ENCODE peak calls at places on chromosomes 11 and 22, in five cellular contexts. Q is heart left ventricle, M is body of pancreas, J is RWPE2, L is nephron progenitor cell. O is an unnamed sample.

GRCh38 chr11:1236316-1237127 is 13.7 kb downstream of the MUC5B start:
- DNase-seq in Q (no peak), M (no peak), J (peak; percentile 57), L (peak; percentile 0), O (no peak)

GRCh38 chr11:114586797-114587196 is 8.8 kb downstream of the NXPE4 start:
- DNase-seq in Q (no peak), M (no peak), J (no peak), L (no peak), O (no peak)

GRCh38 chr11:67276821-67277230 is 10.6 kb downstream of the GRK2 start:
- DNase-seq in Q (peak; percentile 59), M (no peak), J (no peak), L (peak; percentile 38), O (peak; percentile 88)

GRCh38 chr11:110134120-110134519 is 40.9 kb downstream of the ZC3H12C start:
- DNase-seq in Q (no peak), M (no peak), J (no peak), L (no peak), O (peak; percentile 38)

GRCh38 chr11:38582151-38582550 is 1984.1 kb upstream of the RAG2 start:
- DNase-seq in Q (no peak), M (no peak), J (no peak), L (no peak), O (no peak)

GRCh38 chr11:3950996-3951662 is 95.7 kb downstream of the STIM1 start:
- DNase-seq in Q (no peak), M (no peak), J (no peak), L (no peak), O (no peak)

GRCh38 chr11:34827239-34827638 is 88.9 kb downstream of the APIP start:
- DNase-seq in Q (no peak), M (no peak), J (no peak), L (no peak), O (no peak)

GRCh38 chr11:64088159-64089026 is 52.7 kb downstream of the FLRT1 start:
- DNase-seq in Q (no peak), M (no peak), J (no peak), L (no peak), O (no peak)

GRCh38 chr11:104547996-104548661 is 350.1 kb downstream of the CASP12 start:
- DNase-seq in Q (no peak), M (no peak), J (no peak), L (no peak), O (no peak)

GRCh38 chr11:27535103-27535502 is 28.5 kb upstream of the LIN7C start:
- DNase-seq in Q (no peak), M (no peak), J (no peak), L (no peak), O (no peak)
- TF ChIP-seq CTCF in Q (no peak), M (no peak), J (no peak), L (no peak), O (no peak)

GRCh38 chr22:31153357-31153756 is 6.6 kb upstream of the RNF185 start:
- DNase-seq in Q (no peak), M (no peak), J (no peak), L (no peak), O (no peak)

GRCh38 chr22:31148516-31148915 is 8.2 kb upstream of the PLA2G3 start:
- DNase-seq in Q (no peak), M (no peak), J (no peak), L (no peak), O (no peak)

GRCh38 chr22:31148953-31149627 is 8.8 kb upstream of the PLA2G3 start:
- DNase-seq in Q (peak; percentile 74), M (peak; percentile 78), J (no peak), L (peak; percentile 61), O (peak; percentile 86)

GRCh38 chr22:31151872-31152271 is 8.1 kb upstream of the RNF185 start:
- DNase-seq in Q (no peak), M (no peak), J (no peak), L (no peak), O (no peak)

DNA sequence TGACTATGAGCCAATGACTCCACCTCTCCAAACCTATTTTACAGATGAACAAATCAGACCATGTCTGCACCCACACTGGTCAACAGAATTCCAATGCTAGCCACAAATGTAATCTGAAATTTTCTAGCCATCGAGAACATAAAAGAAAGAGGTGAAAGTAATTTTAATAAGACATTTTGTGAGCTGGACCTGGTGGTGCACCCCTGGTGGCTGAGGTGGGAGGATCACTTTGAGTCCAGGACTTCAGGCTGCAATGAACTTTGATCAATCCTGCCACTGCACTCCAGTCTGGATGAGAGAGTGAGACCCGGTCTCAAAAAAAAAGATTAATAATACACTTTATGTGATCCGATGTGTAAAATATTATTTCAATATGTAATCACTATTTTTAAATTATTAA is 9.4 kb upstream of the RNF185 start:
- DNase-seq in Q (no peak), M (no peak), J (no peak), L (no peak), O (no peak)
- TF ChIP-seq CTCF in Q (no peak), M (no peak), J (peak; percentile 40), L (peak; percentile 36), O (peak; percentile 56)

GRCh38 chr11:126133902-126134301 is 71.2 kb upstream of the CDON start:
- DNase-seq in Q (no peak), M (no peak), J (no peak), L (no peak), O (no peak)

GRCh38 chr11:126129681-126130671 is 67.3 kb upstream of the CDON start:
- DNase-seq in Q (no peak), M (no peak), J (no peak), L (no peak), O (no peak)

GRCh38 chr11:126135182-126136176 is 72.8 kb upstream of the CDON start:
- DNase-seq in Q (no peak), M (no peak), J (no peak), L (no peak), O (no peak)

GRCh38 chr11:126134461-126135155 is 71.9 kb upstream of the CDON start:
- DNase-seq in Q (no peak), M (no peak), J (no peak), L (no peak), O (no peak)

DNA sequence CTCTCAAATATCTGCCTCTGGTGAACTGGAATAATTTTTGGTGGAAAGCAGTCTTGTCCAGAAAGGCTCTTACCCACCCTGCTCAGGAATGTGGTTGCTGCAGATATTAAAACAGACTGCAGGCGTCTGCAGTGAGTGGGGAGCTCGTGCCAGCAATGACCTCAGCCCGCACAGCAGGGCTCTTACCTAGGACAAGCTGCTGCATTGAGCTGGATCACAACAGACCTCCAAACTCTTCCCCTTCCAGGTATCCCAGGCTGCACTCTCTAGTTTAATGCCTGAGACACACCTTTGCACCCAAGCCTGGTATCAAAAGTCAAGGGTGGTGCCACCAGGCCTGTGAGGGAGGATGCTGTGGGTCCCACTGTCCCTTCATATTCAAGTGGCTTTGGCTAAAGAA is 69.7 kb upstream of the CDON start:
- DNase-seq in Q (no peak), M (peak; percentile 54), J (no peak), L (no peak), O (no peak)
- TF ChIP-seq CTCF in Q (peak; percentile 14), M (no peak), J (no peak), L (no peak), O (no peak)

GRCh38 chr11:102528618-102529017 is 1.9 kb downstream of the MMP7 start:
- DNase-seq in Q (no peak), M (no peak), J (no peak), L (no peak), O (no peak)

GRCh38 chr11:102530558-102530957 is at the start of gene MMP7:
- DNase-seq in Q (no peak), M (no peak), J (no peak), L (no peak), O (no peak)

GRCh38 chr11:102539567-102539966 is 9.0 kb upstream of the MMP7 start:
- DNase-seq in Q (no peak), M (no peak), J (no peak), L (no peak), O (no peak)

DNA sequence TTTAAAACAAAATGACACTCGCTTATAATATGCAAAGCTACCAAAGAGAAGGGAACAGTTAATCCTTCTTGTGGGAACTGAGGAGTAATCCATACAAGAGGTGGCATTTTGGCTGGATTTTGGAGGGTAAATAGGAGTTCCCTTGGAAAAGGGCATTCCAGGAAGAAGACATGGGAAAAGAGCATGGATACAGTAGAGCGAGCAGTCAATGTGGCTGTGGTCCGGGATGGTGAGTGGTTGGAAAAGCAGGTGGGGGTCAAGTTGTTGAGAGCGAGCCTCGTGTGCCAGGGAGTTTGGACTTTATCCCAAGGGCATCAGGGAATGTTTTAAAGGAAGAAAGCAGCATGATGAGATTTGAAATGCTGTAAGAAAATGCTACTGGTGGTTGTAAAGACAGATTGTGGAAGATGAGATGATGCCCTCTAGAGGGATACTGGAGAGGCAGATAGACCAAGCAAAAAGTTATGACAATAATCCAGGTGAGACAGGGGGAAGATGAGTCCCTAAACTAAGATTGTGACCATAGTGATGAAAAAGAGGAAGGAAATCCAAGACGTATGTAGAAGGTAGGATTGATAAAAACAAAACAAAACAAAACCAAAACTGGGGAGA is 3.8 kb upstream of the MMP7 start:
- DNase-seq in Q (no peak), M (no peak), J (no peak), L (no peak), O (no peak)
- TF ChIP-seq CTCF in Q (no peak), M (no peak), J (peak; percentile 18), L (no peak), O (peak; percentile 41)

GRCh38 chr22:19962909-19963806 is 21.5 kb upstream of the TXNRD2 start:
- DNase-seq in Q (no peak), M (peak; percentile 93), J (peak; percentile 98), L (no peak), O (peak; percentile 50)
- TF ChIP-seq CTCF in Q (no peak), M (no peak), J (no peak), L (no peak), O (no peak)

GRCh38 chr22:37768273-37768672 is 39.5 kb upstream of the GCAT start:
- DNase-seq in Q (no peak), M (no peak), J (no peak), L (no peak), O (no peak)
- TF ChIP-seq CTCF in Q (peak; percentile 22), M (no peak), J (no peak), L (peak; percentile 22), O (peak; percentile 45)

GRCh38 chr11:118338637-118339061 is 3.9 kb downstream of the CD3D start:
- DNase-seq in Q (peak; percentile 32), M (no peak), J (no peak), L (no peak), O (no peak)
- TF ChIP-seq CTCF in Q (no peak), M (no peak), J (no peak), L (no peak), O (no peak)

GRCh38 chr22:36563001-36563400 is 34.0 kb upstream of the EIF3D start:
- DNase-seq in Q (no peak), M (no peak), J (no peak), L (no peak), O (no peak)
- TF ChIP-seq CTCF in Q (no peak), M (no peak), J (no peak), L (no peak), O (peak; percentile 18)

GRCh38 chr11:108135845-108136599 is 14.7 kb downstream of the ACAT1 start:
- DNase-seq in Q (no peak), M (no peak), J (no peak), L (no peak), O (no peak)
- TF ChIP-seq CTCF in Q (no peak), M (no peak), J (no peak), L (no peak), O (peak; percentile 52)

O was measured in BE2C.